ENCODE peak calls at places on chromosomes 6 and 20, in four cellular contexts. K is astrocyte, V is left ventricle myocardium inferior, Q is psoas muscle. O is an unnamed sample.

GRCh38 chr20:17431621-17432364 is 99.4 kb downstream of the BFSP1 start:
- DNase-seq in V (peak), K (peak), Q (peak), O (peak)

GRCh38 chr6:73790572-73790971 is 94.6 kb downstream of the CD109 start:
- DNase-seq in V (no peak), Q (no peak), K (no peak), O (no peak)

GRCh38 chr6:44040786-44041185 is 86.5 kb downstream of the MRPL14 start:
- DNase-seq in Q (no peak), V (no peak), K (no peak), O (no peak)

GRCh38 chr6:166490671-166491500 is 95.6 kb downstream of the RAMACL start:
- DNase-seq in Q (peak), V (peak), K (peak), O (peak)

GRCh38 chr6:98136333-98136732 is 698.0 kb upstream of the POU3F2 start:
- DNase-seq in Q (no peak), K (no peak), V (no peak), O (no peak)

GRCh38 chr6:26175428-26176181 is 88.4 kb downstream of the HFE start:
- DNase-seq in V (no peak), Q (no peak), K (no peak), O (no peak)

GRCh38 chr6:105484238-105485161 is 81.6 kb upstream of the PREP start:
- DNase-seq in Q (no peak), K (no peak), V (no peak), O (no peak)

GRCh38 chr6:76708641-76709331 is 636.3 kb upstream of the IMPG1 start:
- DNase-seq in V (no peak), Q (no peak), K (no peak), O (peak)

GRCh38 chr6:66771626-66772025 is 1064.6 kb upstream of the EYS start:
- DNase-seq in K (peak), Q (no peak), V (no peak), O (no peak)

DNA sequence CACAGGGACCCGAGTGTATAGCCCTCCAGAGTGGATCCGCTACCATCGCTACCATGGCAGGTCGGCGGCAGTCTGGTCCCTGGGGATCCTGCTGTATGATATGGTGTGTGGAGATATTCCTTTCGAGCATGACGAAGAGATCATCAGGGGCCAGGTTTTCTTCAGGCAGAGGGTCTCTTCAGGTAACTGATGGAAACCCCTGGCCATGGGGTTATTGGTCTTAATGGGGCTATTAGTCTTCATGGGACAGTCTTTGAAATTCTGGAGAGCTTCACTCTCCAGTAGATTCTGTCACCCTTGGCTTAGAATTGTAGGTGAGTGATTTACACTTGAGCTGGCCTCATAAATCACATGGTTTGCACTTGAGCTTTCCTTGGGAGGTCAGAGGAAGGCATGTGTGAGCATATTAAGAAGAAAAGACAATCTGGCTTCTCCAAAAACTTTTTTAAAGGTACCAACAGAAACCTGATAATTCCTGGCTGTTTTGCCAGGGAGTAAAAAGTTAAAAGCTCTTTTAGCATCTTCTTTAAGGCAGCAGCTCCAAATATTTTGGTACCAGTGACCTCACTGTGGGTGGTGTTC is 3.1 kb downstream of the PIM1 start:
- DNase-seq in V (no peak), Q (no peak), K (no peak), O (no peak)
- H3K4me3 ChIP-seq in V (peak), Q (peak), K (no peak), O (no peak)

GRCh38 chr6:34195726-34196115 is 41.0 kb upstream of the HMGA1 start:
- DNase-seq in V (no peak), Q (no peak), K (no peak), O (peak)
- H3K4me3 ChIP-seq in V (peak), Q (peak), K (peak), O (no peak)

GRCh38 chr20:22825076-22825475 is 210.0 kb upstream of the SSTR4 start:
- DNase-seq in Q (no peak), K (no peak), V (no peak), O (no peak)
- H3K4me3 ChIP-seq in Q (no peak), K (no peak), V (no peak), O (no peak)

DNA sequence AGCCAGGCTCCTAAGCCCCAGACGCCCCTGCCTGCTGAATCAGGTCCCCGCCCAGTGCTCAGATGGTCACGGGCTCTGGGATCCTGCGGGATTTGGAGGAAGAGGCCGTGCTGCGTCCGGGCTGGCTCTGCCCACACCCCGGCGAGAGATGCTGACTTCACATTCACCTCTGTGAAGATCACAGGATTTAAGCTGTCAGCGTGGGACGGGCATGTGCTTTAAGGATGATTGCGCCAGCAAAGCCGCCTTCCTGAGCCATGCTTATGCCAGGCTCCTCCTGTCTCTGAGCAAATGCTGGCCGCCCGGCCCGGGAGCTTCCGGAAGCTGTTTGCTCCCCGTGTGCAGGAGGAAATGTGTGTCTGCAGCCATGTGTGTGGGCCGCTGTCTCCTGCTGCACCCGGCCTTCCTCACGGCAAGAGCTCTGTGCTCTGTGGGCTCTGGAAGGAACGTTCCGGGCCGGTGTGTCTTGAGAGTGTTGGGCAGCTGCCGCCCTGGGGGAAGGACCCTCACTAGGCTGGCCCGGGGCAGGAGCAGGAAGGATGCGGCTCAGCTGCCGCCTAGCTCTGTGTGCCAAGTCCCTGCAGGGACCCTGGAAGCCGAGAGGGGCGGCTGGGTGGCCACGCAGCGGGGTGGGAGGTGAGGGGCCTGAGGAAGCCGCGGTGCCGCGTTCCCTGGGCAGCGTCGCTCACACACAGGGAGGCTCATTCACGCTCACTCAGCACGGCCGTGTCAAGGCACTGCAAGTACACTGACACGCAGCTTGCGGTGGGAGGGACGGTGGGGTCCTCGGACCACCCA is 19.0 kb upstream of the BHLHE23 start:
- DNase-seq in Q (peak), V (peak), K (peak), O (no peak)
- H3K4me3 ChIP-seq in Q (no peak), V (peak), K (no peak), O (no peak)

DNA sequence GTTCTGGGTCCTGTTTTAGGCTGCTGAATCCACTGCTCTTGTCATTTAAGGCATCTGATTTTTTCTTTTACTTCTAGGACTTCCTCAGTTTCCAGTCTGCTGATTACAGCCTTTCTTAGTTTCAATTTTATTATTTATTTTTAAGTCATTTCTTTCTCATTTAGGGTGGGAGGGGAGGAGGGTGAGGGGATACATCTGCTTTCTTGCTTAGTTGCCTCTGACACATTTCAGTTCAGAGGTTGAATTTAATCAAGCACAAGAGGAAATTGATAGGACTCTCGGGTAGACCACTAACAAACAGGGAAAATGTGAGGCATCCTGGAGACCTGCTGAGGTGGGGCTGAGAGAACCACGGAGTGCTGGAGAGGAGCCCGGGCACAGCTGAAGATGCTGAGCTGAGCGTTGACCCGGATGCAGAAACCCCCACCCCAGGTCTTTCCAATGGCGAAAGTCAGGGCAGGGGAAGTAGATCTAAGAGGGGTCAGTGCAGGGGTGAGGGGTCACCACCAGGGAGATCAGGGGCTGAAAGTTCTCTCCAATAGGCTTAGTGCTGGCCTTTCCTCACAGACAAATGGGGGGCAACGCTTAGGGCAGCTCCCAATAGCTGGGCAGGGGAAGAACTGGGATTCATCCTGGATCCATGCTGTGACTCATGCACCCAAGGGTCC is 7.6 kb upstream of the TREML2 start:
- DNase-seq in V (no peak), K (no peak), Q (no peak), O (no peak)
- H3K4me3 ChIP-seq in V (no peak), K (no peak), Q (no peak), O (no peak)

DNA sequence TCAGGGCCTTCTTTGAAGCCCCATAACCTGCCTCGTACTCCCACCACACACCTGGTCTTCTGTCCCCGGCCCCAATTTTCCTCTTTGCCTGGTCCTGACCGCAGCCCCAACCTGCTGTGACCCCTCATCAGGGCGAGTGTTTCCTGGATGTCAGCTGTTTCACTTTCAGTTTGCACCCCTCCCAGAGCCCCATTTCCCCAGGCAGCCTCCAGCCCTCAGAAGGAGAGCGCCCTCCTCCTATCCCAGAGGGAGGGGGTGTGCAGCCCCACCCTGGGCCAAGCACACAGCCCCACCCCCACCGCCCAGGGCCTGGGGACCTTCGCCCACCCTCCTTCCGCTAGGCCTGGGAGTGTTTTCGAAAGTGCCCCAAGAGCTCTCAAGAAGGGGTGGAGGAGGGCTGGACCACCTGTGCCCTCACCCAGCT is 1.5 kb downstream of the BAK1 start:
- DNase-seq in V (no peak), Q (no peak), K (no peak), O (no peak)
- H3K4me3 ChIP-seq in V (peak), Q (peak), K (peak), O (no peak)

GRCh38 chr6:70413114-70413828 is at the start of gene FAM135A:
- DNase-seq in Q (peak), K (peak), V (peak), O (peak)

GRCh38 chr6:70413829-70414494 is 654 bp downstream of the FAM135A start:
- DNase-seq in K (no peak), V (no peak), Q (no peak), O (no peak)

GRCh38 chr6:70411542-70411941 is 1.8 kb upstream of the FAM135A start:
- DNase-seq in K (no peak), V (no peak), Q (no peak), O (no peak)

GRCh38 chr6:70411948-70412796 is 1.1 kb upstream of the FAM135A start:
- DNase-seq in V (no peak), K (no peak), Q (no peak), O (no peak)

DNA sequence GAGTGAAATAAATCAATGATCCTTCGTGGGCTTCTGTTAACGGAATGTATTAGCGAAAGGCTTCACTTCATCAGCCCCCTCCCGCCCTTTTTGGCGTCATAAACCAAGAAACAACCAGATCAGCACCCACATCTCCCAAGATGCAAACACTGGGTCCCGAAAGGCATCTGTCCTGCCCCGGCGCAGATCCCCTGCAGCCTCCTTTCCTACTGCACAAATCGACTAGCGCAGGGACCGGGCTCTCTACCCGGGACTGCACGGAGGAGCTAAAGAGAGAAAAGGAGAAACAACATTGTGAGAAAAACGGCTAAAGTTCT is 553 bp upstream of the FAM135A start:
- DNase-seq in Q (no peak), K (no peak), V (no peak), O (no peak)
- H3K4me3 ChIP-seq in Q (peak), K (peak), V (peak), O (peak)

O was measured in body of pancreas.